ENCODE peak calls at places on chromosomes 5 and 9, in nine cellular contexts. One of them, this sample, is unnamed.

GRCh38 chr5:73654171-73654811 is 28.3 kb downstream of the ARHGEF28 start:
- DNase-seq in amygdala: no peak
- DNase-seq in endodermal cell: no peak
- DNase-seq in HuH-7.5: no peak
- DNase-seq in activated CD4-positive, CD25-positive, alpha-beta regulatory T cell: no peak
- DNase-seq in T-helper 9 cell: no peak
- DNase-seq in endothelial cell: no peak
- DNase-seq in HT-29: peak; percentile 64
- DNase-seq in Daoy: peak; percentile 63
- DNase-seq in this sample: no peak

GRCh38 chr9:137486141-137486490 is 27.0 kb upstream of the NSMF start:
- DNase-seq in T-helper 9 cell: no peak
- DNase-seq in HuH-7.5: no peak
- DNase-seq in endodermal cell: no peak
- DNase-seq in Daoy: no peak
- DNase-seq in activated CD4-positive, CD25-positive, alpha-beta regulatory T cell: no peak
- DNase-seq in amygdala: no peak
- DNase-seq in HT-29: no peak
- DNase-seq in endothelial cell: no peak
- DNase-seq in this sample: no peak

GRCh38 chr9:137029058-137029922 is 1.3 kb upstream of the ABCA2 start:
- DNase-seq in HuH-7.5: peak; percentile 93
- DNase-seq in T-helper 9 cell: peak; percentile 75
- DNase-seq in activated CD4-positive, CD25-positive, alpha-beta regulatory T cell: peak; percentile 72
- DNase-seq in endodermal cell: peak; percentile 96
- DNase-seq in Daoy: peak; percentile 82
- DNase-seq in endothelial cell: peak; percentile 88
- DNase-seq in amygdala: peak; percentile 46
- DNase-seq in HT-29: peak; percentile 84
- DNase-seq in this sample: peak; percentile 63

GRCh38 chr5:125210241-125210947 is 464.0 kb upstream of the ZNF608 start:
- DNase-seq in HuH-7.5: no peak
- DNase-seq in Daoy: no peak
- DNase-seq in activated CD4-positive, CD25-positive, alpha-beta regulatory T cell: no peak
- DNase-seq in endothelial cell: no peak
- DNase-seq in HT-29: no peak
- DNase-seq in T-helper 9 cell: no peak
- DNase-seq in amygdala: no peak
- DNase-seq in endodermal cell: no peak
- DNase-seq in this sample: peak; percentile 6

GRCh38 chr5:107275333-107275732 is 395.4 kb downstream of the EFNA5 start:
- DNase-seq in endodermal cell: no peak
- DNase-seq in amygdala: no peak
- DNase-seq in activated CD4-positive, CD25-positive, alpha-beta regulatory T cell: no peak
- DNase-seq in T-helper 9 cell: no peak
- DNase-seq in Daoy: no peak
- DNase-seq in HT-29: peak; percentile 64
- DNase-seq in HuH-7.5: no peak
- DNase-seq in endothelial cell: no peak
- DNase-seq in this sample: no peak

GRCh38 chr9:90600029-90600428 is 42.6 kb downstream of the DIRAS2 start:
- DNase-seq in endodermal cell: peak; percentile 63
- DNase-seq in Daoy: no peak
- DNase-seq in HT-29: no peak
- DNase-seq in endothelial cell: no peak
- DNase-seq in amygdala: no peak
- DNase-seq in T-helper 9 cell: no peak
- DNase-seq in HuH-7.5: no peak
- DNase-seq in activated CD4-positive, CD25-positive, alpha-beta regulatory T cell: no peak
- DNase-seq in this sample: peak; percentile 8

GRCh38 chr5:60843693-60844428 is at the start of gene ELOVL7:
- DNase-seq in Daoy: peak; percentile 84
- DNase-seq in HT-29: peak; percentile 92
- DNase-seq in endodermal cell: peak; percentile 96
- DNase-seq in activated CD4-positive, CD25-positive, alpha-beta regulatory T cell: no peak
- DNase-seq in amygdala: peak; percentile 19
- DNase-seq in HuH-7.5: peak; percentile 77
- DNase-seq in endothelial cell: peak; percentile 64
- DNase-seq in T-helper 9 cell: no peak
- DNase-seq in this sample: peak; percentile 85

GRCh38 chr5:78543292-78543691 is 105.3 kb downstream of the LHFPL2 start:
- DNase-seq in Daoy: no peak
- DNase-seq in endodermal cell: no peak
- DNase-seq in amygdala: no peak
- DNase-seq in T-helper 9 cell: no peak
- DNase-seq in activated CD4-positive, CD25-positive, alpha-beta regulatory T cell: no peak
- DNase-seq in HuH-7.5: no peak
- DNase-seq in endothelial cell: no peak
- DNase-seq in HT-29: no peak
- DNase-seq in this sample: no peak

GRCh38 chr9:137370865-137371520 is 52.0 kb downstream of the EXD3 start:
- DNase-seq in endothelial cell: no peak
- DNase-seq in HT-29: no peak
- DNase-seq in T-helper 9 cell: no peak
- DNase-seq in endodermal cell: peak; percentile 54
- DNase-seq in Daoy: no peak
- DNase-seq in activated CD4-positive, CD25-positive, alpha-beta regulatory T cell: no peak
- DNase-seq in amygdala: peak; percentile 21
- DNase-seq in HuH-7.5: no peak
- DNase-seq in this sample: no peak

GRCh38 chr5:150001660-150002493 is 1.3 kb downstream of the HMGXB3 start:
- DNase-seq in HuH-7.5: peak; percentile 61
- DNase-seq in Daoy: peak; percentile 77
- DNase-seq in amygdala: no peak
- DNase-seq in activated CD4-positive, CD25-positive, alpha-beta regulatory T cell: no peak
- DNase-seq in T-helper 9 cell: peak; percentile 34
- DNase-seq in endothelial cell: peak; percentile 38
- DNase-seq in endodermal cell: peak; percentile 80
- DNase-seq in HT-29: peak; percentile 82
- DNase-seq in this sample: peak; percentile 84

GRCh38 chr9:123314617-123315016 is 41.4 kb upstream of the CRB2 start:
- DNase-seq in activated CD4-positive, CD25-positive, alpha-beta regulatory T cell: no peak
- DNase-seq in amygdala: no peak
- DNase-seq in HuH-7.5: no peak
- DNase-seq in T-helper 9 cell: no peak
- DNase-seq in endothelial cell: no peak
- DNase-seq in Daoy: no peak
- DNase-seq in endodermal cell: no peak
- DNase-seq in HT-29: no peak
- DNase-seq in this sample: no peak

GRCh38 chr5:143016777-143017374 is 246.7 kb downstream of the ARHGAP26 start:
- DNase-seq in HuH-7.5: no peak
- DNase-seq in amygdala: no peak
- DNase-seq in endothelial cell: peak; percentile 27
- DNase-seq in endodermal cell: peak; percentile 58
- DNase-seq in T-helper 9 cell: peak; percentile 25
- DNase-seq in HT-29: peak; percentile 36
- DNase-seq in activated CD4-positive, CD25-positive, alpha-beta regulatory T cell: no peak
- DNase-seq in Daoy: peak; percentile 69
- DNase-seq in this sample: peak; percentile 39

GRCh38 chr5:456351-457194 is 13.6 kb downstream of the EXOC3 start:
- DNase-seq in T-helper 9 cell: no peak
- DNase-seq in HuH-7.5: no peak
- DNase-seq in endothelial cell: no peak
- DNase-seq in HT-29: no peak
- DNase-seq in Daoy: peak; percentile 53
- DNase-seq in amygdala: no peak
- DNase-seq in endodermal cell: peak; percentile 29
- DNase-seq in activated CD4-positive, CD25-positive, alpha-beta regulatory T cell: no peak
- DNase-seq in this sample: no peak

GRCh38 chr5:10337986-10338385 is 15.5 kb upstream of the MARCHF6 start:
- DNase-seq in T-helper 9 cell: no peak
- DNase-seq in endodermal cell: no peak
- DNase-seq in HT-29: no peak
- DNase-seq in Daoy: no peak
- DNase-seq in endothelial cell: no peak
- DNase-seq in amygdala: no peak
- DNase-seq in activated CD4-positive, CD25-positive, alpha-beta regulatory T cell: no peak
- DNase-seq in HuH-7.5: no peak
- DNase-seq in this sample: no peak

GRCh38 chr9:99823392-99824377 is 2.0 kb downstream of the NR4A3 start:
- DNase-seq in amygdala: peak; percentile 29
- DNase-seq in activated CD4-positive, CD25-positive, alpha-beta regulatory T cell: peak; percentile 48
- DNase-seq in endothelial cell: peak; percentile 40
- DNase-seq in HT-29: no peak
- DNase-seq in HuH-7.5: peak; percentile 68
- DNase-seq in T-helper 9 cell: peak; percentile 49
- DNase-seq in endodermal cell: peak; percentile 78
- DNase-seq in Daoy: peak; percentile 65
- DNase-seq in this sample: peak; percentile 22

GRCh38 chr9:137406085-137406773 is 16.7 kb downstream of the EXD3 start:
- DNase-seq in HT-29: no peak
- DNase-seq in T-helper 9 cell: no peak
- DNase-seq in HuH-7.5: peak; percentile 45
- DNase-seq in amygdala: no peak
- DNase-seq in activated CD4-positive, CD25-positive, alpha-beta regulatory T cell: no peak
- DNase-seq in endothelial cell: no peak
- DNase-seq in endodermal cell: no peak
- DNase-seq in Daoy: no peak
- DNase-seq in this sample: no peak

GRCh38 chr5:171418316-171418981 is 998 bp upstream of the FGF18 start:
- DNase-seq in activated CD4-positive, CD25-positive, alpha-beta regulatory T cell: no peak
- DNase-seq in T-helper 9 cell: peak; percentile 27
- DNase-seq in endothelial cell: peak; percentile 90
- DNase-seq in HT-29: peak; percentile 82
- DNase-seq in Daoy: peak; percentile 86
- DNase-seq in HuH-7.5: peak; percentile 98
- DNase-seq in amygdala: peak; percentile 28
- DNase-seq in endodermal cell: peak; percentile 98
- DNase-seq in this sample: peak; percentile 91

GRCh38 chr9:17627641-17628040 is 48.8 kb downstream of the SH3GL2 start:
- DNase-seq in endodermal cell: no peak
- DNase-seq in T-helper 9 cell: no peak
- DNase-seq in Daoy: peak; percentile 39
- DNase-seq in endothelial cell: no peak
- DNase-seq in amygdala: no peak
- DNase-seq in HT-29: no peak
- DNase-seq in activated CD4-positive, CD25-positive, alpha-beta regulatory T cell: no peak
- DNase-seq in HuH-7.5: no peak
- DNase-seq in this sample: no peak

GRCh38 chr9:1098551-1098950 is 48.4 kb downstream of the DMRT2 start:
- DNase-seq in endothelial cell: no peak
- DNase-seq in T-helper 9 cell: no peak
- DNase-seq in amygdala: no peak
- DNase-seq in endodermal cell: no peak
- DNase-seq in HuH-7.5: no peak
- DNase-seq in HT-29: no peak
- DNase-seq in activated CD4-positive, CD25-positive, alpha-beta regulatory T cell: no peak
- DNase-seq in Daoy: no peak
- DNase-seq in this sample: no peak

GRCh38 chr9:89808801-89809200 is 204.0 kb downstream of the GADD45G start:
- DNase-seq in HT-29: no peak
- DNase-seq in endodermal cell: peak; percentile 27
- DNase-seq in HuH-7.5: no peak
- DNase-seq in activated CD4-positive, CD25-positive, alpha-beta regulatory T cell: no peak
- DNase-seq in amygdala: no peak
- DNase-seq in T-helper 9 cell: no peak
- DNase-seq in Daoy: peak; percentile 82
- DNase-seq in endothelial cell: no peak
- DNase-seq in this sample: no peak

GRCh38 chr5:138351056-138351455 is 1.4 kb upstream of the KDM3B start:
- DNase-seq in endodermal cell: peak; percentile 11
- DNase-seq in HT-29: no peak
- DNase-seq in activated CD4-positive, CD25-positive, alpha-beta regulatory T cell: no peak
- DNase-seq in Daoy: peak; percentile 58
- DNase-seq in HuH-7.5: no peak
- DNase-seq in amygdala: no peak
- DNase-seq in T-helper 9 cell: no peak
- DNase-seq in endothelial cell: no peak
- DNase-seq in this sample: no peak

GRCh38 chr5:45507174-45507573 is 189.0 kb downstream of the HCN1 start:
- DNase-seq in amygdala: peak; percentile 4
- DNase-seq in Daoy: no peak
- DNase-seq in T-helper 9 cell: no peak
- DNase-seq in endodermal cell: no peak
- DNase-seq in endothelial cell: peak; percentile 8
- DNase-seq in activated CD4-positive, CD25-positive, alpha-beta regulatory T cell: no peak
- DNase-seq in HuH-7.5: no peak
- DNase-seq in HT-29: no peak
- DNase-seq in this sample: no peak

GRCh38 chr5:35664584-35664983 is 46.9 kb downstream of the SPEF2 start:
- DNase-seq in endodermal cell: no peak
- DNase-seq in amygdala: no peak
- DNase-seq in HT-29: no peak
- DNase-seq in HuH-7.5: no peak
- DNase-seq in T-helper 9 cell: no peak
- DNase-seq in activated CD4-positive, CD25-positive, alpha-beta regulatory T cell: no peak
- DNase-seq in endothelial cell: no peak
- DNase-seq in Daoy: no peak
- DNase-seq in this sample: no peak

GRCh38 chr5:39579750-39580149 is 155.0 kb upstream of the DAB2 start:
- DNase-seq in T-helper 9 cell: no peak
- DNase-seq in HuH-7.5: no peak
- DNase-seq in activated CD4-positive, CD25-positive, alpha-beta regulatory T cell: no peak
- DNase-seq in endothelial cell: no peak
- DNase-seq in HT-29: no peak
- DNase-seq in amygdala: no peak
- DNase-seq in endodermal cell: no peak
- DNase-seq in Daoy: no peak
- DNase-seq in this sample: no peak

GRCh38 chr5:10586008-10586407 is 22.1 kb downstream of the ANKRD33B start:
- DNase-seq in Daoy: no peak
- DNase-seq in HuH-7.5: no peak
- DNase-seq in HT-29: no peak
- DNase-seq in amygdala: no peak
- DNase-seq in endodermal cell: no peak
- DNase-seq in T-helper 9 cell: no peak
- DNase-seq in activated CD4-positive, CD25-positive, alpha-beta regulatory T cell: no peak
- DNase-seq in endothelial cell: no peak
- DNase-seq in this sample: no peak

GRCh38 chr5:9479361-9479760 is 66.5 kb downstream of the SEMA5A start:
- DNase-seq in HuH-7.5: no peak
- DNase-seq in Daoy: no peak
- DNase-seq in endothelial cell: no peak
- DNase-seq in T-helper 9 cell: no peak
- DNase-seq in activated CD4-positive, CD25-positive, alpha-beta regulatory T cell: no peak
- DNase-seq in HT-29: no peak
- DNase-seq in amygdala: no peak
- DNase-seq in endodermal cell: no peak
- DNase-seq in this sample: no peak

GRCh38 chr5:173857231-173857630 is 30.9 kb upstream of the CPEB4 start:
- DNase-seq in amygdala: no peak
- DNase-seq in Daoy: no peak
- DNase-seq in HuH-7.5: no peak
- DNase-seq in HT-29: no peak
- DNase-seq in T-helper 9 cell: no peak
- DNase-seq in endothelial cell: no peak
- DNase-seq in endodermal cell: no peak
- DNase-seq in activated CD4-positive, CD25-positive, alpha-beta regulatory T cell: no peak
- DNase-seq in this sample: no peak

This sample was measured in SW480.